ENCODE peak calls at places on chromosome 6, in seven cellular contexts. R is SK-N-SH, K is HepG2, O is HCT116, W is H1, N is GM12878, P is K562. J is an unnamed sample.

GRCh38 chr6:2857580-2858337 is 16.1 kb upstream of the SERPINB1 start:
- DNase-seq in R (peak; percentile 70), K (no peak), O (peak; percentile 94), W (no peak), N (peak; percentile 90), P (peak; percentile 79), J (no peak)

GRCh38 chr6:26175428-26176181 is 88.4 kb downstream of the HFE start:
- DNase-seq in R (no peak), K (peak; percentile 72), O (no peak), W (peak; percentile 54), N (no peak), P (peak; percentile 60), J (no peak)

GRCh38 chr6:76694779-76695178 is 622.3 kb upstream of the IMPG1 start:
- DNase-seq in R (no peak), K (no peak), O (no peak), W (no peak), N (no peak), P (no peak), J (no peak)

GRCh38 chr6:7589221-7589620 is 777 bp upstream of the SNRNP48 start:
- DNase-seq in R (no peak), K (no peak), O (no peak), W (no peak), N (no peak), P (no peak), J (no peak)

GRCh38 chr6:166412911-166413384 is 30.2 kb upstream of the MPC1 start:
- DNase-seq in R (no peak), K (no peak), O (no peak), W (no peak), N (no peak), P (no peak), J (no peak)

GRCh38 chr6:137641474-137642077 is 147.4 kb upstream of the OLIG3 start:
- DNase-seq in R (peak; percentile 52), K (peak; percentile 79), O (peak; percentile 72), W (peak; percentile 57), N (no peak), P (peak; percentile 45), J (peak; percentile 80)

GRCh38 chr6:6593876-6594275 is 5.4 kb downstream of the LY86 start:
- DNase-seq in R (no peak), K (no peak), O (no peak), W (no peak), N (no peak), P (no peak), J (no peak)

GRCh38 chr6:39083111-39083702 is 31.8 kb downstream of the SAYSD1 start:
- DNase-seq in R (no peak), K (no peak), O (no peak), W (no peak), N (no peak), P (no peak), J (no peak)

GRCh38 chr6:1208876-1209275 is 103.0 kb upstream of the FOXQ1 start:
- DNase-seq in R (no peak), K (no peak), O (no peak), W (no peak), N (no peak), P (no peak), J (no peak)

GRCh38 chr6:157235600-157236039 is 87.7 kb downstream of the TMEM242 start:
- DNase-seq in R (no peak), K (peak; percentile 45), O (no peak), W (no peak), N (no peak), P (no peak), J (no peak)

GRCh38 chr6:137656735-137657134 is 162.5 kb upstream of the OLIG3 start:
- DNase-seq in R (no peak), K (no peak), O (no peak), W (no peak), N (no peak), P (no peak), J (no peak)

GRCh38 chr6:150408842-150409241 is 40.0 kb downstream of the IYD start:
- DNase-seq in R (no peak), K (no peak), O (no peak), W (no peak), N (no peak), P (no peak), J (no peak)

GRCh38 chr6:134287863-134288537 is 29.9 kb downstream of the SGK1 start:
- DNase-seq in R (no peak), K (no peak), O (no peak), W (no peak), N (peak; percentile 42), P (no peak), J (no peak)

GRCh38 chr6:12114055-12114503 is 102.0 kb downstream of the HIVEP1 start:
- DNase-seq in R (no peak), K (no peak), O (no peak), W (no peak), N (no peak), P (no peak), J (no peak)

GRCh38 chr6:90098025-90098474 is 198.6 kb downstream of the BACH2 start:
- DNase-seq in R (no peak), K (no peak), O (no peak), W (no peak), N (no peak), P (no peak), J (no peak)

GRCh38 chr6:169974663-169975062 is 223.2 kb downstream of the ERMARD start:
- DNase-seq in R (no peak), K (no peak), O (no peak), W (no peak), N (no peak), P (no peak), J (no peak)

GRCh38 chr6:88586371-88587157 is 376.9 kb downstream of the RNGTT start:
- DNase-seq in R (no peak), K (no peak), O (no peak), W (no peak), N (no peak), P (no peak), J (no peak)

GRCh38 chr6:107692351-107692750 is 131.8 kb downstream of the SCML4 start:
- DNase-seq in R (no peak), K (no peak), O (no peak), W (no peak), N (no peak), P (no peak), J (no peak)

GRCh38 chr6:170291271-170292110 is 613 bp upstream of the DLL1 start:
- DNase-seq in R (peak; percentile 59), K (no peak), O (no peak), W (peak; percentile 88), N (no peak), P (no peak), J (no peak)

GRCh38 chr6:8182209-8182845 is 80.0 kb upstream of the EEF1E1 start:
- DNase-seq in R (no peak), K (no peak), O (no peak), W (no peak), N (no peak), P (no peak), J (no peak)

GRCh38 chr6:51855310-51856082 is 231.9 kb downstream of the PKHD1 start:
- DNase-seq in R (peak; percentile 42), K (peak; percentile 79), O (peak; percentile 41), W (no peak), N (peak; percentile 11), P (peak; percentile 64), J (peak; percentile 83)

GRCh38 chr6:35311390-35312075 is 13.9 kb downstream of the DEF6 start:
- DNase-seq in R (no peak), K (no peak), O (no peak), W (no peak), N (no peak), P (no peak), J (no peak)

GRCh38 chr6:12582421-12583110 is 134.0 kb upstream of the PHACTR1 start:
- DNase-seq in R (no peak), K (no peak), O (no peak), W (no peak), N (no peak), P (no peak), J (no peak)

GRCh38 chr6:44849829-44850228 is 462.3 kb downstream of the CDC5L start:
- DNase-seq in R (no peak), K (no peak), O (no peak), W (no peak), N (no peak), P (no peak), J (no peak)

GRCh38 chr6:158415666-158416065 is 103.4 kb downstream of the TULP4 start:
- DNase-seq in R (no peak), K (no peak), O (no peak), W (no peak), N (no peak), P (no peak), J (no peak)

GRCh38 chr6:29632789-29633531 is at the start of gene GABBR1:
- DNase-seq in R (peak; percentile 99), K (no peak), O (peak; percentile 41), W (peak; percentile 91), N (no peak), P (peak; percentile 98), J (peak; percentile 95)
- TF ChIP-seq JUND in R (no peak), K (no peak), O (no peak), W (no peak), N (no peak), P (no peak), J (no peak)

GRCh38 chr6:139323511-139324445 is 32.0 kb upstream of the TXLNB start:
- DNase-seq in R (peak; percentile 7), K (peak; percentile 7), O (no peak), W (peak; percentile 56), N (no peak), P (no peak), J (peak; percentile 85)
- TF ChIP-seq JUND in R (no peak), K (no peak), O (no peak), W (no peak), N (no peak), P (no peak), J (no peak)

DNA sequence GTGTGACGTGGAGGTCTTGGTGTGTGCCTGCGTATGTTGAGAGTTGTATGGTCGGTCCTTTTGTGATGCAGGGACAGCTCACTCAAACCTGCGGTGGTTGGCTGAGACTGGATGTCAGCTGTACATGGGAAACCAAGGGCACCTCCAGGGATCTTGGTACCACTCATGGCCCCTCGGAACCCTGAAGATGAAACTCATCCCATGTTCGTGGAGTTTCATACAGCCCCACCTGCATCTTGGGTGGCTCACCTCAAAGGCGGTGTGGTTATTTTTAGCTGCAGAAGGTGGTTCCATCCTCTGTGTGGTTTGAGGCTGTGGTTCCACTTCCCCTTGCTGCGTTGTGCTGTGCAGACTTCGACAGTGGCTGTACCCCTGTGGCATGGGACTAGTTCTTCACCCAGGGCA is 52.6 kb upstream of the SLC22A1 start:
- DNase-seq in R (no peak), K (no peak), O (no peak), W (no peak), N (peak; percentile 64), P (no peak), J (no peak)
- TF ChIP-seq JUND in R (no peak), K (no peak), O (no peak), W (no peak), N (no peak), P (no peak), J (no peak)

DNA sequence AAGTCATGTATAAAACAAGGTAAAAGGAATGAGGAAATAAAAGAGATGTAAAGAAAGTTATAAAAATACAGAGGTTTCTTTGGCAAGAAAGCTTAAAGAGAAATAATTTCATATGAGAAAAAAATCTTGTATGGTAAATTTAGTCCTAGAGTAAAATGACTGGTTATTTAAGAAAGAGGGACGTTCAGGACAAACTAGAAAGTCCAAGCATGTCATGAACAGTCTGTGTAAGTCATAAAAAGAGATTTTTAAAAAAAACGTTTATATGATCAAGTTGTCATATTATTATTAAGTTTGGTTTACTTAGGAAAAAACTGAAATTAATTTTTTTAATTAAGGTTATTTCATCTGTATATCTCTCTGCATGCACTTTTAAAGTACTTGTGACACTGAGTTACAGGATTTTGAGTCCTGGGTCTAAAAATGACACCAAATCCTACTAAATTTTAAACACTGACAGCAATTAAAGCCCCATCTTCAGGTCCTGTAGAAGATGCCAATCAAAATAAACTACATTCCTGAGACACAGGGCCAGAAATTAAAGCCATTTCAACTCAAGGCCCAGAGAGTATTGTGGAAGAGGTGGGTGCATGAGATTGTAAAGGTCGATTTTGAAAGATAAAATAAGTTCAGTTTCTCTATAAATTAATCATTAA is 62.4 kb downstream of the AGPAT4 start:
- DNase-seq in R (no peak), K (no peak), O (peak; percentile 26), W (no peak), N (no peak), P (no peak), J (no peak)
- TF ChIP-seq JUND in R (no peak), K (no peak), O (no peak), W (no peak), N (no peak), P (no peak), J (no peak)